ENCODE peak calls at places on chromosomes 4 and X, in four cellular contexts. X is transverse colon, O is HCT116, Q is K562. K is an unnamed sample.
A peak's percentile ranks its signal among the peaks of the same experiment; 100 is the strongest.

GRCh38 chr4:126647756-126648396 is 984.9 kb upstream of the INTU start:
- DNase-seq in X (no peak), O (no peak), Q (no peak), K (no peak)

GRCh38 chr4:2484993-2485392 is 16.1 kb downstream of the RNF4 start:
- DNase-seq in X (peak; percentile 85), O (no peak), Q (no peak), K (peak; percentile 58)

GRCh38 chr4:5199142-5199541 is 147.9 kb downstream of the STK32B start:
- DNase-seq in X (no peak), O (no peak), Q (no peak), K (no peak)

GRCh38 chr4:3517731-3518510 is 14.3 kb downstream of the LRPAP1 start:
- DNase-seq in X (no peak), O (no peak), Q (no peak), K (no peak)

GRCh38 chr4:138255917-138256597 is 13.9 kb upstream of the SLC7A11 start:
- DNase-seq in X (no peak), O (no peak), Q (no peak), K (no peak)

GRCh38 chr4:77145806-77146425 is 11.1 kb upstream of the CCNG2 start:
- DNase-seq in X (no peak), O (no peak), Q (no peak), K (no peak)

GRCh38 chr4:158015241-158015640 is 157.6 kb downstream of the GASK1B start:
- DNase-seq in X (no peak), O (no peak), Q (no peak), K (no peak)

GRCh38 chr4:149161247-149161646 is 654.4 kb downstream of the IQCM start:
- DNase-seq in X (no peak), O (no peak), Q (no peak), K (no peak)

GRCh38 chrX:65035451-65035779 is 59.2 kb upstream of the ZC4H2 start:
- DNase-seq in X (peak; percentile 28), O (no peak), Q (peak; percentile 8), K (no peak)

GRCh38 chr4:89586318-89586717 is 250.6 kb downstream of the SNCA start:
- DNase-seq in X (no peak), O (no peak), Q (no peak), K (no peak)

GRCh38 chr4:94413085-94413685 is 38.6 kb upstream of the PDLIM5 start:
- DNase-seq in X (no peak), O (no peak), Q (no peak), K (no peak)

GRCh38 chr4:5988086-5988845 is 30.0 kb downstream of the C4orf50 start:
- DNase-seq in X (no peak), O (no peak), Q (no peak), K (peak; percentile 14)

GRCh38 chrX:47186096-47186740 is 7.4 kb upstream of the UBA1 start:
- DNase-seq in X (no peak), O (no peak), Q (no peak), K (no peak)

GRCh38 chr4:2794707-2795557 is 2.0 kb downstream of the SH3BP2 start:
- DNase-seq in X (peak; percentile 55), O (no peak), Q (no peak), K (peak; percentile 51)

GRCh38 chrX:19303216-19303880 is 40.4 kb upstream of the PDHA1 start:
- DNase-seq in X (no peak), O (no peak), Q (no peak), K (no peak)

GRCh38 chr4:149790172-149790907 is 25.3 kb downstream of the IQCM start:
- DNase-seq in X (no peak), O (no peak), Q (no peak), K (no peak)

GRCh38 chr4:16122225-16122624 is 38.4 kb upstream of the PROM1 start:
- DNase-seq in X (no peak), O (no peak), Q (no peak), K (peak; percentile 26)
- TF ChIP-seq POLR2AphosphoS5 in X (no peak), O (no peak), Q (no peak), K (no peak)

DNA sequence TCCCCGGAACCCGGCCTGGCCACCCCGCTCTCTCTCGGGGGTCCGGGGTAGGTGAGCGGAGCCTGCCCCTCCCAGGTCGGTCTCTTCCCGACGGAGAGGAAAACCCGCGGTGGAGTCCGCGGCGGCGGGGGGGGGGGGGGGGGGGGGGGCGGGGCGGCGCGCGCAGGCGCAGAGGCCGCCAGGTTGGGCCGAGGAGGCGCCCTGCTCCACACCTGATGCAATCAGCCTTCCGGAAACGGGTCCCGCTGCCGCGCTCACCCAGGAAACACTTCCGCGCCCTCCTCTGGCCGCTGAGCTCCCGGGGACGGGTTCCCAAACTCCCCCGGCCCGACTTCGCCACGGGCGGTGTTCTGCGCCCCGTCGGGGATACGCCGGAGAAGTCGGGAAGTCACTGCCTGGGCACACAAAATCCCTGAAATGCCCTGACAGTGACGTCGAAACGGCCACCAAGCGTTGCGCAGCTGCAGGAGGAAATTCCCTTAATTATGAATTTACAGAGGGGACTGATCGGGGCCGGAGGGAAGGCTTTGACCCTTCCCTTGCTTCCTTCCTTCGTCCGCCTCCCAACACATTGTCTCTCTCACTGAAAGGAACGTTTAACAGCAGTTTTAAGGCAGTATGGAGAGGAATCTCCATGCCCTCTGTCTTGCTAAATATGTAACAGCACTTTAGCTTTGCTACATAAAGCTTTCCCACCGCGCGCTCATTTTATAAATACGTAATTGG is 2.1 kb upstream of the APBB2 start:
- DNase-seq in X (peak; percentile 86), O (peak; percentile 78), Q (peak; percentile 66), K (peak; percentile 67)
- TF ChIP-seq POLR2A in X (peak; percentile 84), O (peak; percentile 77), Q (no peak), K (peak; percentile 35)

GRCh38 chr4:168885416-168885815 is 124.6 kb downstream of the CBR4 start:
- DNase-seq in X (no peak), O (no peak), Q (no peak), K (no peak)
- H3K4me1 ChIP-seq in X (no peaks in the 10 kb centered on the region), O (peaks cover 2% of the 10 kb centered on the region), Q (no peaks in the 10 kb centered on the region), K (peaks cover 3% of the 10 kb centered on the region)

DNA sequence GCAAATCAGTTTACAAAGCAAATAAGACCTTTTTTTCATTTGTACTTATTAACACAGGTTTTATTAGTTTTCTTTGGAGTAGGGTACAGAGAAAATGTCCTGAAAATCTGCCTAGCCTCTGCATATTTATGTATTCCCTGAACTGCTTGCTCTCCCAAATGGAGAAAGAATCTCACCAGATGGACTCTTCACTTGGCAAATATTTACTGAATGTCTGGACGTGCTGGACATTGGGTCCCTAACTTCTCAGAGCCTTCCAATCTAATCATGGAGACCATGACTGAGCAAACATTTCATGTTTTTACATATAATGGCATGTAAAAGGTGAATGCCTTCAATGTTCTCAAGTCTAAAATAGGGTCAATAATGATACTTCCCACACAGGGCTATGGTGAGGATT is 126.0 kb downstream of the CHRDL1 start:
- DNase-seq in X (no peak), O (no peak), Q (no peak), K (no peak)
- TF ChIP-seq POLR2AphosphoS5 in X (no peak), O (no peak), Q (no peak), K (no peak)

K was measured in breast epithelium.